ENCODE peak calls at places on chromosome 21, in four cellular contexts. J, H, O and M are unnamed samples.

GRCh38 chr21:27329255-27329851 is 362.5 kb upstream of the ADAMTS5 start:
- DNase-seq in J (no peak), H (no peak), O (peak), M (no peak)

GRCh38 chr21:25350056-25350455 is 257.2 kb downstream of the MRPL39 start:
- DNase-seq in J (peak), H (peak), O (peak), M (peak)

GRCh38 chr21:42614391-42614790 is 39.0 kb upstream of the PDE9A start:
- DNase-seq in J (peak), H (no peak), O (no peak), M (no peak)

GRCh38 chr21:28971171-28971570 is 21.5 kb downstream of the LTN1 start:
- DNase-seq in J (no peak), H (no peak), O (no peak), M (no peak)

GRCh38 chr21:32834825-32835224 is 63.3 kb upstream of the PAXBP1 start:
- DNase-seq in J (no peak), H (no peak), O (no peak), M (no peak)

GRCh38 chr21:30924171-30924680 is 42.8 kb upstream of the KRTAP11-1 start:
- DNase-seq in J (no peak), H (no peak), O (no peak), M (no peak)

GRCh38 chr21:45334591-45335081 is 46.9 kb upstream of the POFUT2 start:
- DNase-seq in J (peak), H (no peak), O (no peak), M (no peak)

GRCh38 chr21:16605588-16605987 is 875.8 kb downstream of the USP25 start:
- DNase-seq in J (no peak), H (no peak), O (peak), M (no peak)

GRCh38 chr21:17925000-17925610 is 105.9 kb upstream of the C21orf91 start:
- DNase-seq in J (peak), H (peak), O (peak), M (peak)